ENCODE peak calls at places on chromosome 9, in nine cellular contexts. U is myocyte, D is ACHN, T is mucosa of gallbladder, E is ELR, F is fibroblast of lung, R is SJSA1, J is NCI-H1092, I is T-helper 2 cell. P is an unnamed sample.

GRCh38 chr9:132806723-132807421 is 71.2 kb downstream of the AK8 start:
- DNase-seq in D (no peak), U (no peak), R (no peak), E (no peak), T (no peak), I (no peak), J (no peak), F (no peak), P (no peak)

GRCh38 chr9:115944166-115944948 is 209.2 kb upstream of the PAPPA start:
- DNase-seq in J (no peak), E (peak; percentile 88), F (peak; percentile 100), U (peak; percentile 96), T (peak; percentile 73), R (peak; percentile 93), D (peak; percentile 16), I (no peak), P (peak; percentile 100)

GRCh38 chr9:36731576-36731975 is 158.9 kb downstream of the MELK start:
- DNase-seq in D (no peak), I (no peak), F (peak; percentile 84), U (no peak), R (no peak), T (no peak), E (peak; percentile 18), J (no peak), P (no peak)

GRCh38 chr9:135225619-135226228 is 138.3 kb downstream of the OLFM1 start:
- DNase-seq in F (no peak), I (no peak), J (no peak), T (no peak), R (no peak), D (no peak), U (no peak), E (no peak), P (no peak)

GRCh38 chr9:85077954-85078353 is 408.4 kb downstream of the NTRK2 start:
- DNase-seq in F (no peak), R (no peak), T (no peak), J (no peak), E (no peak), D (no peak), I (no peak), U (no peak), P (no peak)

GRCh38 chr9:120187758-120188157 is 392.2 kb downstream of the CDK5RAP2 start:
- DNase-seq in U (no peak), J (no peak), T (no peak), D (no peak), R (no peak), I (no peak), F (no peak), E (no peak), P (no peak)

GRCh38 chr9:83219154-83219923 is 156.4 kb upstream of the RASEF start:
- DNase-seq in I (no peak), T (peak; percentile 88), E (peak; percentile 62), F (peak; percentile 69), D (peak; percentile 93), J (peak; percentile 82), U (peak; percentile 80), R (peak; percentile 67), P (peak; percentile 53)

GRCh38 chr9:112533660-112534059 is 47.0 kb downstream of the KIAA1958 start:
- DNase-seq in U (no peak), I (no peak), F (no peak), E (no peak), R (no peak), T (no peak), D (no peak), J (no peak), P (no peak)

GRCh38 chr9:1048853-1049252 is 1.3 kb upstream of the DMRT2 start:
- DNase-seq in F (no peak), I (no peak), T (no peak), U (no peak), J (no peak), R (no peak), D (no peak), E (no peak), P (no peak)

GRCh38 chr9:4572184-4572826 is 82.0 kb downstream of the SLC1A1 start:
- DNase-seq in J (no peak), I (no peak), F (no peak), R (no peak), T (no peak), D (no peak), E (no peak), U (no peak), P (no peak)

GRCh38 chr9:18795947-18796705 is 236.9 kb downstream of the SAXO1 start:
- DNase-seq in J (no peak), T (no peak), D (no peak), E (no peak), I (no peak), U (peak; percentile 98), F (peak; percentile 20), R (no peak), P (peak; percentile 84)

GRCh38 chr9:89349607-89350006 is 31.3 kb downstream of the SECISBP2 start:
- DNase-seq in D (no peak), F (no peak), E (no peak), I (no peak), J (no peak), T (no peak), R (no peak), U (no peak), P (no peak)

GRCh38 chr9:34558341-34558740 is 31.2 kb downstream of the CNTFR start:
- DNase-seq in I (no peak), F (no peak), D (no peak), T (no peak), E (no peak), U (no peak), R (no peak), J (no peak), P (no peak)

GRCh38 chr9:118318770-118319443 is 614.7 kb downstream of the TLR4 start:
- DNase-seq in U (peak; percentile 74), I (no peak), T (peak; percentile 26), J (no peak), D (peak; percentile 75), R (no peak), F (no peak), E (peak; percentile 0), P (no peak)

GRCh38 chr9:100505564-100506159 is 32.7 kb downstream of the TMEFF1 start:
- DNase-seq in I (peak; percentile 19), E (peak; percentile 78), J (no peak), T (peak; percentile 15), F (peak; percentile 55), U (peak; percentile 83), D (peak; percentile 69), R (peak; percentile 33), P (no peak)

GRCh38 chr9:108813951-108814601 is 41.7 kb downstream of the ACTL7B start:
- DNase-seq in D (peak; percentile 51), F (peak; percentile 38), I (no peak), U (peak; percentile 71), T (no peak), E (peak; percentile 74), R (peak; percentile 27), J (peak; percentile 21), P (no peak)

GRCh38 chr9:14671327-14671840 is 21.8 kb downstream of the ZDHHC21 start:
- DNase-seq in F (no peak), E (no peak), U (no peak), D (no peak), T (no peak), R (no peak), J (no peak), I (no peak), P (no peak)

GRCh38 chr9:114143214-114143613 is 12.1 kb upstream of the COL27A1 start:
- DNase-seq in I (no peak), J (no peak), U (peak; percentile 65), D (no peak), E (no peak), F (no peak), T (no peak), R (no peak), P (no peak)

GRCh38 chr9:109863961-109864360 is 84.0 kb downstream of the PALM2AKAP2 start:
- DNase-seq in F (no peak), E (no peak), R (no peak), T (no peak), U (no peak), I (no peak), J (no peak), D (no peak), P (no peak)

GRCh38 chr9:15697459-15697858 is 144.6 kb downstream of the CCDC171 start:
- DNase-seq in E (peak; percentile 89), J (no peak), D (peak; percentile 10), F (peak; percentile 94), U (peak; percentile 37), T (no peak), R (peak; percentile 64), I (no peak), P (peak; percentile 60)

GRCh38 chr9:114450833-114451706 is 54.2 kb downstream of the WHRN start:
- DNase-seq in R (no peak), J (no peak), T (no peak), E (no peak), D (no peak), U (peak; percentile 7), F (no peak), I (no peak), P (no peak)

GRCh38 chr9:123003467-123003866 is 30.0 kb upstream of the GPR21 start:
- DNase-seq in U (peak; percentile 45), E (no peak), R (no peak), I (no peak), J (no peak), F (peak; percentile 52), T (no peak), D (no peak), P (no peak)

GRCh38 chr9:93138171-93138764 is 4.2 kb upstream of the NINJ1 start:
- DNase-seq in J (no peak), F (no peak), T (no peak), E (no peak), U (no peak), I (no peak), R (no peak), D (no peak), P (no peak)

GRCh38 chr9:125446581-125447094 is 185.0 kb downstream of the GAPVD1 start:
- DNase-seq in I (no peak), F (no peak), R (no peak), U (peak; percentile 91), E (no peak), T (no peak), D (no peak), J (no peak), P (peak; percentile 21)

GRCh38 chr9:77820293-77820954 is 172.3 kb upstream of the GNA14 start:
- DNase-seq in E (peak; percentile 93), U (peak; percentile 56), R (peak; percentile 41), J (no peak), I (no peak), F (peak; percentile 55), T (no peak), D (peak; percentile 66), P (peak; percentile 53)

GRCh38 chr9:93666279-93666784 is 89.9 kb downstream of the PHF2 start:
- DNase-seq in F (no peak), E (no peak), R (no peak), J (no peak), U (no peak), D (no peak), T (no peak), I (no peak), P (no peak)

GRCh38 chr9:36939214-36939613 is 94.9 kb downstream of the PAX5 start:
- DNase-seq in I (no peak), E (no peak), T (no peak), U (no peak), F (no peak), R (no peak), D (no peak), J (no peak), P (no peak)

GRCh38 chr9:32839486-32839885 is 56.1 kb downstream of the TMEM215 start:
- DNase-seq in T (no peak), F (no peak), J (no peak), U (no peak), R (no peak), E (no peak), D (no peak), I (no peak), P (no peak)

GRCh38 chr9:5587024-5587423 is 41.9 kb upstream of the RIC1 start:
- DNase-seq in E (peak; percentile 89), U (no peak), J (no peak), I (no peak), F (peak; percentile 86), R (peak; percentile 30), T (no peak), D (no peak), P (peak; percentile 58)

GRCh38 chr9:31490551-31491106 is 893.8 kb upstream of the ACO1 start:
- DNase-seq in U (no peak), F (no peak), I (no peak), J (no peak), R (no peak), T (no peak), D (no peak), E (no peak), P (no peak)

GRCh38 chr9:93303806-93304573 is 120.1 kb downstream of the WNK2 start:
- DNase-seq in R (no peak), I (no peak), T (no peak), D (no peak), J (no peak), F (no peak), E (no peak), U (no peak), P (no peak)